ENCODE peak calls at places on chromosomes 4 and X, in six cellular contexts. One of them, this sample, is unnamed.

GRCh38 chr4:146329042-146329716 is 114.8 kb downstream of the REELD1 start:
- DNase-seq in dorsolateral prefrontal cortex: no peak
- DNase-seq in cardiac fibroblast: peak
- DNase-seq in GM12878: no peak
- DNase-seq in epithelial cell of esophagus: peak
- DNase-seq in GM23338: no peak
- DNase-seq in this sample: peak

GRCh38 chrX:30533261-30533660 is 44.3 kb downstream of the TASL start:
- DNase-seq in GM12878: no peak
- DNase-seq in epithelial cell of esophagus: peak
- DNase-seq in GM23338: no peak
- DNase-seq in cardiac fibroblast: peak
- DNase-seq in dorsolateral prefrontal cortex: no peak
- DNase-seq in this sample: no peak

GRCh38 chr4:61556277-61556676 is 356.2 kb downstream of the ADGRL3 start:
- DNase-seq in cardiac fibroblast: no peak
- DNase-seq in dorsolateral prefrontal cortex: no peak
- DNase-seq in GM23338: no peak
- DNase-seq in GM12878: no peak
- DNase-seq in epithelial cell of esophagus: no peak
- DNase-seq in this sample: no peak

GRCh38 chrX:121649414-121649813 is 602.0 kb downstream of the GLUD2 start:
- DNase-seq in epithelial cell of esophagus: no peak
- DNase-seq in GM23338: no peak
- DNase-seq in cardiac fibroblast: no peak
- DNase-seq in dorsolateral prefrontal cortex: no peak
- DNase-seq in GM12878: no peak
- DNase-seq in this sample: no peak

GRCh38 chr4:14749910-14750309 is 252.4 kb upstream of the CPEB2 start:
- DNase-seq in epithelial cell of esophagus: peak
- DNase-seq in dorsolateral prefrontal cortex: peak
- DNase-seq in GM23338: peak
- DNase-seq in cardiac fibroblast: peak
- DNase-seq in GM12878: no peak
- DNase-seq in this sample: no peak

GRCh38 chr4:125368161-125368560 is 53.4 kb downstream of the FAT4 start:
- DNase-seq in cardiac fibroblast: peak
- DNase-seq in GM12878: no peak
- DNase-seq in GM23338: no peak
- DNase-seq in dorsolateral prefrontal cortex: no peak
- DNase-seq in epithelial cell of esophagus: peak
- DNase-seq in this sample: no peak

GRCh38 chrX:106331606-106332005 is 163.5 kb downstream of the PWWP3B start:
- DNase-seq in GM23338: no peak
- DNase-seq in dorsolateral prefrontal cortex: no peak
- DNase-seq in GM12878: no peak
- DNase-seq in cardiac fibroblast: no peak
- DNase-seq in epithelial cell of esophagus: no peak
- DNase-seq in this sample: no peak

GRCh38 chr4:63580796-63581475 is 828.3 kb downstream of the TECRL start:
- DNase-seq in dorsolateral prefrontal cortex: no peak
- DNase-seq in GM12878: peak
- DNase-seq in cardiac fibroblast: no peak
- DNase-seq in GM23338: no peak
- DNase-seq in epithelial cell of esophagus: no peak
- DNase-seq in this sample: no peak

GRCh38 chrX:3142259-3143042 is 101.2 kb downstream of the ARSF start:
- DNase-seq in GM12878: no peak
- DNase-seq in cardiac fibroblast: no peak
- DNase-seq in dorsolateral prefrontal cortex: no peak
- DNase-seq in epithelial cell of esophagus: no peak
- DNase-seq in GM23338: no peak
- DNase-seq in this sample: no peak

GRCh38 chr4:141899541-141899940 is 263.2 kb downstream of the IL15 start:
- DNase-seq in GM23338: no peak
- DNase-seq in dorsolateral prefrontal cortex: no peak
- DNase-seq in GM12878: no peak
- DNase-seq in epithelial cell of esophagus: no peak
- DNase-seq in cardiac fibroblast: peak
- DNase-seq in this sample: peak

GRCh38 chrX:45628041-45628440 is 427.4 kb upstream of the DIPK2B start:
- DNase-seq in GM12878: no peak
- DNase-seq in cardiac fibroblast: peak
- DNase-seq in epithelial cell of esophagus: peak
- DNase-seq in dorsolateral prefrontal cortex: no peak
- DNase-seq in GM23338: no peak
- DNase-seq in this sample: no peak

GRCh38 chr4:114921790-114922581 is 191.4 kb downstream of the NDST4 start:
- DNase-seq in GM23338: no peak
- DNase-seq in dorsolateral prefrontal cortex: no peak
- DNase-seq in cardiac fibroblast: no peak
- DNase-seq in GM12878: no peak
- DNase-seq in epithelial cell of esophagus: no peak
- DNase-seq in this sample: no peak

GRCh38 chr4:2797545-2798305 is 4.8 kb downstream of the SH3BP2 start:
- DNase-seq in cardiac fibroblast: no peak
- DNase-seq in dorsolateral prefrontal cortex: peak
- DNase-seq in GM23338: no peak
- DNase-seq in epithelial cell of esophagus: no peak
- DNase-seq in GM12878: no peak
- DNase-seq in this sample: no peak

GRCh38 chr4:2800691-2801596 is 8.1 kb downstream of the SH3BP2 start:
- DNase-seq in epithelial cell of esophagus: no peak
- DNase-seq in GM23338: peak
- DNase-seq in GM12878: peak
- DNase-seq in cardiac fibroblast: peak
- DNase-seq in dorsolateral prefrontal cortex: peak
- DNase-seq in this sample: no peak

GRCh38 chr4:2798399-2799301 is 5.8 kb downstream of the SH3BP2 start:
- DNase-seq in epithelial cell of esophagus: peak
- DNase-seq in GM12878: no peak
- DNase-seq in cardiac fibroblast: no peak
- DNase-seq in dorsolateral prefrontal cortex: peak
- DNase-seq in GM23338: no peak
- DNase-seq in this sample: no peak

GRCh38 chr4:2799444-2799911 is 6.6 kb downstream of the SH3BP2 start:
- DNase-seq in cardiac fibroblast: no peak
- DNase-seq in GM23338: no peak
- DNase-seq in GM12878: no peak
- DNase-seq in dorsolateral prefrontal cortex: peak
- DNase-seq in epithelial cell of esophagus: no peak
- DNase-seq in this sample: no peak

GRCh38 chr4:2799971-2800690 is 7.2 kb downstream of the SH3BP2 start:
- DNase-seq in epithelial cell of esophagus: peak
- DNase-seq in dorsolateral prefrontal cortex: peak
- DNase-seq in GM23338: no peak
- DNase-seq in GM12878: no peak
- DNase-seq in cardiac fibroblast: no peak
- DNase-seq in this sample: no peak
- H3K4me3 ChIP-seq in epithelial cell of esophagus: no peak
- H3K4me3 ChIP-seq in dorsolateral prefrontal cortex: no peak
- H3K4me3 ChIP-seq in GM23338: no peak
- H3K4me3 ChIP-seq in GM12878: peak
- H3K4me3 ChIP-seq in cardiac fibroblast: no peak
- H3K4me3 ChIP-seq in this sample: no peak

DNA sequence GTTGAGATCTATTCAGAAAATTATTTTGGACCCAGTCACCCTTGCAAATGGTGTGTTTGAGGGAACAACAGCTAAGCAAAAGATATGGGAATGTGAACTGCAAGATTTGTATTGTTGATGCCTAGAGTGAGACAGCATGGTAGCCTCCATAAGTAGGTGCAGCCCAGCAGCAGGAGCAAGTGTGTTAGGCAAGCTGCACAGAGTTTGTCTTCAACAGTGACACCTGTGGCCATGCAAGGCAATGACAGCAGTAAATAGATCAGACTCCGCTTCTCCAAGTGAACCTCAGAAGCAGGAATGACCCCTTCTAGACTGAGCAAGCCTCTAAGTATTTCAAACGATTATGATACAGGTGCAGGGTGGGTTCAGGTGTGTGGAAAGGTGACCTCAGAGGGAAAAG is 133.4 kb upstream of the MSX1 start:
- DNase-seq in GM23338: no peak
- DNase-seq in GM12878: no peak
- DNase-seq in cardiac fibroblast: peak
- DNase-seq in dorsolateral prefrontal cortex: no peak
- DNase-seq in epithelial cell of esophagus: no peak
- DNase-seq in this sample: no peak
- TF ChIP-seq CTCF in GM23338: peak
- TF ChIP-seq CTCF in GM12878: peak
- TF ChIP-seq CTCF in cardiac fibroblast: peak
- TF ChIP-seq CTCF in dorsolateral prefrontal cortex: no peak
- TF ChIP-seq CTCF in epithelial cell of esophagus: peak
- TF ChIP-seq CTCF in this sample: peak

GRCh38 chr4:94453534-94453963 is 1.8 kb downstream of the PDLIM5 start:
- DNase-seq in cardiac fibroblast: no peak
- DNase-seq in GM12878: no peak
- DNase-seq in GM23338: no peak
- DNase-seq in dorsolateral prefrontal cortex: no peak
- DNase-seq in epithelial cell of esophagus: no peak
- DNase-seq in this sample: no peak
- H3K4me3 ChIP-seq in cardiac fibroblast: peak
- H3K4me3 ChIP-seq in GM12878: peak
- H3K4me3 ChIP-seq in GM23338: peak
- H3K4me3 ChIP-seq in dorsolateral prefrontal cortex: peak
- H3K4me3 ChIP-seq in epithelial cell of esophagus: peak
- H3K4me3 ChIP-seq in this sample: peak

DNA sequence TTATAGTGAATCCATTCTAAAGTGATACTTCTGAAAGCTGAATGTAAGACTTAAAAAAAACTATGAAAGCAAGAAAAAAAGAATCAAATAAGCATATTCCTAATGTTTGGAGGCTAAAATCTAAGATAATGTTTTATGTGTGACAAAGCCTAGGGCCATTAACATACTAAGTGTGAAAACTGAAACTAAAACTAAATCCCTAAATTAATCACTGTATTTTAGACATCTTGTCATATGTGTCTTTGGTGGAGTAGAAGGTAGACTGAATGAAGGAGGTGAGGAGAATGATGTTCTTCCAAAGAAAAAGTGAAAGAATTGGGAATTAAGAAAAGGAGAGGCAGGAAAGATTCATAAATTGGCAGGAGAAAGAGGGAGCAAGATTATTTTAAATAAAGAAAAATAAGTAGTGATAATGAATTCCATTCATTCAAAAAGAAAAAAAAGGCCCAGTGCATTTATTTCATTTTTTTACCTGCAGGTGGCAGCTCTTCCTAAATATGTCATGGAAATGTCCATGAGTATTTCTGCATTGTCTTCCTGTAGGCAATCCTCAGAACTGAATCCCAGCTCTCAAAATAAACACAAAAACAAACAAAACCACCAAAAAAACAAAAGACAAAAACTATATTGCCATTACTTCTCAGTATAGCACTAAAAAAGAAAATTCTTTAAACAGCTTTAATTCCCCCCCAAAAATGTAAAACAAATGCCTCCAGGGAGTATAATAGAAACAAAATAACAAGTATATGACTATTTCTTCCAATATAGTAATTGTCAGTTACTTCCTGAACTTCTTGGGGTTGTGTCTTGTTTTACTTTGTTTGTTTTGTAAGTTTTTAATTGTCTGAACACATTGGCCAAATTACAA is 17.0 kb upstream of the AP1AR start:
- DNase-seq in epithelial cell of esophagus: peak
- DNase-seq in GM23338: peak
- DNase-seq in dorsolateral prefrontal cortex: no peak
- DNase-seq in GM12878: no peak
- DNase-seq in cardiac fibroblast: peak
- DNase-seq in this sample: no peak
- TF ChIP-seq CTCF in epithelial cell of esophagus: peak
- TF ChIP-seq CTCF in GM23338: peak
- TF ChIP-seq CTCF in dorsolateral prefrontal cortex: peak
- TF ChIP-seq CTCF in GM12878: no peak
- TF ChIP-seq CTCF in cardiac fibroblast: peak
- TF ChIP-seq CTCF in this sample: peak